ENCODE peak calls at places on chromosomes 7 and 10, in ten cellular contexts. G is T follicular helper cell; V is Caki2; L is cardiac muscle cell; W is colonic mucosa; E is hepatocyte; T is activated CD4-positive, alpha-beta T cell treated with anti-CD3 and anti-CD28 coated beads for 48 hours; B is mesenchymal stem cell; C is NCI-H524 treated with DMSO at 0.1 percent for 48 hours; S is psoas muscle. R is an unnamed sample.

GRCh38 chr7:26011039-26011696 is 140.8 kb upstream of the NFE2L3 start:
- DNase-seq in L (no peak), S (no peak), C (no peak), G (no peak), B (no peak), E (no peak), V (no peak), T (no peak), W (no peak), R (no peak)

GRCh38 chr10:86225098-86225782 is 141.4 kb downstream of the GRID1 start:
- DNase-seq in T (no peak), C (no peak), G (no peak), B (no peak), S (no peak), W (no peak), L (no peak), E (peak), V (peak), R (no peak)

GRCh38 chr10:56920586-56921250 is 559.7 kb upstream of the ZWINT start:
- DNase-seq in W (no peak), C (no peak), B (no peak), E (no peak), V (no peak), L (no peak), T (no peak), S (no peak), G (no peak), R (no peak)

GRCh38 chr7:28530175-28531142 is 118.1 kb downstream of the CREB5 start:
- DNase-seq in C (no peak), T (no peak), V (no peak), E (no peak), G (no peak), B (peak), S (no peak), W (no peak), L (peak), R (no peak)

GRCh38 chr10:49598986-49599385 is 11.1 kb upstream of the SLC18A3 start:
- DNase-seq in E (no peak), L (no peak), W (peak), T (no peak), V (no peak), S (no peak), C (no peak), B (no peak), G (no peak), R (peak)

GRCh38 chr10:50417486-50417905 is 166.2 kb upstream of the ASAH2 start:
- DNase-seq in L (peak), C (no peak), T (no peak), G (no peak), B (no peak), E (no peak), S (no peak), V (no peak), W (no peak), R (no peak)

GRCh38 chr7:41188163-41189130 is 514.4 kb downstream of the INHBA start:
- DNase-seq in W (no peak), V (peak), S (no peak), C (no peak), T (no peak), L (no peak), E (no peak), B (peak), G (no peak), R (peak)

GRCh38 chr7:99559276-99559915 is 954 bp downstream of the ZNF655 start:
- DNase-seq in E (no peak), G (no peak), S (no peak), T (peak), W (no peak), L (no peak), B (peak), V (no peak), C (no peak), R (no peak)

GRCh38 chr10:54318470-54318869 is 482.6 kb downstream of the PCDH15 start:
- DNase-seq in L (no peak), T (no peak), G (no peak), W (no peak), S (no peak), E (no peak), C (no peak), B (no peak), V (no peak), R (no peak)

GRCh38 chr7:155439311-155440017 is 18.5 kb upstream of the EN2 start:
- DNase-seq in B (no peak), E (no peak), G (no peak), C (no peak), T (no peak), S (no peak), V (no peak), L (no peak), W (no peak), R (no peak)

GRCh38 chr7:50733552-50733951 is 49.1 kb downstream of the GRB10 start:
- DNase-seq in T (no peak), V (peak), B (peak), C (no peak), W (no peak), S (no peak), E (peak), L (no peak), G (no peak), R (peak)

GRCh38 chr10:9302142-9302746 is 1247.8 kb downstream of the GATA3 start:
- DNase-seq in L (peak), B (peak), S (no peak), E (peak), G (peak), C (no peak), W (no peak), T (no peak), V (peak), R (no peak)

GRCh38 chr7:100655908-100656674 is at the start of gene ACTL6B:
- DNase-seq in S (peak), L (peak), V (peak), E (peak), G (no peak), C (peak), W (peak), B (peak), T (peak), R (peak)

GRCh38 chr7:43761919-43762318 is 3.4 kb downstream of the BLVRA start:
- DNase-seq in G (no peak), C (no peak), E (no peak), S (no peak), W (peak), L (no peak), T (no peak), B (no peak), V (no peak), R (no peak)

GRCh38 chr7:102004229-102004628 is 186.8 kb downstream of the CUX1 start:
- DNase-seq in C (no peak), E (no peak), L (no peak), S (no peak), V (peak), B (no peak), W (no peak), G (no peak), T (no peak), R (no peak)

GRCh38 chr10:132306341-132306685 is 1.4 kb downstream of the STK32C start:
- DNase-seq in W (no peak), E (no peak), S (no peak), V (no peak), C (no peak), B (no peak), T (no peak), L (no peak), G (no peak), R (no peak)

GRCh38 chr10:88467835-88468485 is 115.2 kb downstream of the RNLS start:
- DNase-seq in E (no peak), G (no peak), S (no peak), T (no peak), W (no peak), C (no peak), B (no peak), V (no peak), L (no peak), R (no peak)

GRCh38 chr10:7354330-7355047 is 56.3 kb downstream of the SFMBT2 start:
- DNase-seq in T (no peak), G (no peak), C (no peak), S (no peak), W (no peak), L (no peak), E (peak), V (peak), B (peak), R (no peak)

GRCh38 chr7:75058406-75058805 is 15.2 kb downstream of the RCC1L start:
- DNase-seq in W (no peak), V (no peak), B (no peak), S (no peak), C (no peak), L (no peak), G (no peak), E (no peak), T (no peak), R (no peak)

GRCh38 chr7:68688416-68689086 is 909.7 kb upstream of the AUTS2 start:
- DNase-seq in C (peak), L (no peak), V (no peak), E (no peak), T (no peak), W (no peak), S (no peak), B (no peak), G (no peak), R (no peak)

GRCh38 chr10:27525819-27526218 is 21.7 kb downstream of the RAB18 start:
- DNase-seq in B (peak), T (no peak), G (no peak), V (no peak), S (no peak), W (no peak), L (peak), E (no peak), C (no peak), R (no peak)